ENCODE peak calls at places on chromosomes 11 and 22, in four cellular contexts. N is heart right ventricle, U is lower leg skin, S is MCF 10A. C is an unnamed sample.

GRCh38 chr11:705646-706438 is at the start of gene EPS8L2:
- DNase-seq in S (peak; percentile 57), N (no peak), U (no peak), C (peak; percentile 48)

GRCh38 chr11:119373917-119374631 is 7.4 kb downstream of the USP2 start:
- DNase-seq in S (peak; percentile 81), N (peak; percentile 73), U (peak; percentile 60), C (no peak)

GRCh38 chr11:88367310-88367709 is 29.8 kb upstream of the CTSC start:
- DNase-seq in N (no peak), S (no peak), U (no peak), C (no peak)

GRCh38 chr22:25120093-25120561 is 79.5 kb upstream of the CRYBB3 start:
- DNase-seq in U (no peak), S (no peak), N (no peak), C (no peak)

GRCh38 chr22:41435560-41435959 is 11.0 kb downstream of the TOB2 start:
- DNase-seq in S (no peak), U (no peak), N (no peak), C (no peak)

GRCh38 chr11:112179601-112180000 is 4.3 kb downstream of the BCO2 start:
- DNase-seq in S (no peak), N (no peak), U (no peak), C (no peak)

GRCh38 chr22:42993651-42994275 is 21.2 kb downstream of the PACSIN2 start:
- DNase-seq in N (no peak), S (peak; percentile 73), U (no peak), C (no peak)

GRCh38 chr22:47474464-47474863 is 712.0 kb downstream of the TBC1D22A start:
- DNase-seq in U (no peak), N (no peak), S (no peak), C (no peak)

GRCh38 chr11:65375012-65375411 is 7.4 kb downstream of the SLC25A45 start:
- DNase-seq in S (peak; percentile 40), N (no peak), U (no peak), C (no peak)

GRCh38 chr22:42296381-42296853 is 26.0 kb upstream of the TCF20 start:
- DNase-seq in N (peak; percentile 47), U (no peak), S (peak; percentile 44), C (no peak)

GRCh38 chr11:74345420-74345819 is 34.0 kb upstream of the P4HA3 start:
- DNase-seq in S (no peak), N (no peak), U (no peak), C (no peak)

GRCh38 chr11:115895594-115895993 is 391.4 kb upstream of the CADM1 start:
- DNase-seq in N (no peak), U (no peak), S (no peak), C (no peak)

GRCh38 chr11:72381584-72382090 is 52.7 kb downstream of the CLPB start:
- DNase-seq in N (no peak), S (no peak), U (no peak), C (no peak)

GRCh38 chr11:45809456-45810395 is 4.8 kb downstream of the SLC35C1 start:
- DNase-seq in U (no peak), N (no peak), S (no peak), C (no peak)

GRCh38 chr11:8605956-8606355 is 11.9 kb upstream of the STK33 start:
- DNase-seq in U (no peak), N (no peak), S (no peak), C (no peak)

GRCh38 chr11:72528121-72528520 is 93.8 kb upstream of the CLPB start:
- DNase-seq in S (no peak), N (no peak), U (no peak), C (no peak)

GRCh38 chr22:47586946-47587345 is 824.5 kb downstream of the TBC1D22A start:
- DNase-seq in N (no peak), U (no peak), S (no peak), C (no peak)

GRCh38 chr11:118437046-118437735 is 899 bp downstream of the KMT2A start:
- DNase-seq in N (no peak), S (peak; percentile 50), U (peak; percentile 45), C (peak; percentile 32)

GRCh38 chr11:78809931-78810481 is 235.3 kb upstream of the NARS2 start:
- DNase-seq in U (no peak), N (no peak), S (no peak), C (no peak)

GRCh38 chr22:35678836-35679235 is 30.6 kb downstream of the APOL6 start:
- DNase-seq in S (no peak), U (no peak), N (no peak), C (no peak)

GRCh38 chr11:12529793-12530192 is 144.4 kb upstream of the TEAD1 start:
- DNase-seq in N (no peak), U (no peak), S (no peak), C (no peak)

GRCh38 chr11:27858901-27859300 is 158.6 kb upstream of the BDNF start:
- DNase-seq in N (no peak), U (no peak), S (no peak), C (no peak)

DNA sequence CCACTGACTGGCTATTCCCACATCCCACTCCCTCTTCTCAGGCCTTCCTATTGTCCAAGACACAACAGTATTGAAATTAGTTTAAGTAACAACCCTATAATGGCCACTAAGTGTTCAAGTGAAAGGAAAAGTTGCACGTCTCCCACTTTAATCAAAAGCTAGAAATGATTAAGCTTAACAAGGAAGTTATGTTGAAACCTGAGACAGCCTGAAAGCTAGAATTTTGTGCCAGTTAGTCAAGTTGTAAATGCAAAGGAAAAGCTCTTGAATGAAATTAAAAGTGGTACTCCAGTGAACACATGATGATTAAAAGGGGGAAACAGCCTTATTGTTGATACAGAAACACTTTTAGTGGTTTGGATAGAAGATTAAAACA is 332.7 kb downstream of the CASP12 start:
- DNase-seq in S (no peak), U (no peak), N (no peak), C (no peak)
- TF ChIP-seq CTCF in S (no peak), U (no peak), N (no peak), C (no peak)

GRCh38 chr22:44623771-44624510 is 78.1 kb upstream of the PRR5 start:
- DNase-seq in U (no peak), N (no peak), S (peak; percentile 59), C (no peak)
- TF ChIP-seq CTCF in U (no peak), N (no peak), S (peak; percentile 45), C (no peak)

DNA sequence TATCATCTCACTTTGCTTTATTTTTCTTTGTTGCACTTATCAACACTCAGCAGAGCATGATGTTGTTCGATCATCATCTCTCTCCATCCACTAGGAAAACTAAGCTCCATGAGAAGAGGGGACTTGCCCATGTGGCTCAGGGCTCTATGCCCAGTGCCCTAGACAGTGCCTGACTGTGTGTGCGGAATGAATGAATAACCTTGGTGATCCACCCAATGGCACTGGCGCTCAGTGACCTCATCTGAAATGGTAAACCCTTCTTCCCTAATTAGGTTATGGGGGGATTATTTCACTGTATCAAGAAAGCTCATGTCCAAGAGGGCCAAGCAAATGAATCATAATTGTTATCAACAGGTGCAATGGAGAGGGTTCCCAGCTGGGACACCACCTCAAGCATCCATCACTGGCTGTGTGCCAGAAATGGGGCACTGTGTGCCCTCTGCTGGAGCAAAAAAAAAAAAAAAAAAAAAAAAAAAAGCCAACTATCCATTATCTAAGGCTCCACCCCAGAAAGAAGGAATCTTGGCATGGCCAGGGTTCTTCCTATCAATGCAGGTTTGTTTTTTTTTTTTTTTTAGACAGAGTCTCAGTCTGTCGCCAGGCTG is 172.6 kb downstream of the LARGE1 start:
- DNase-seq in U (no peak), N (no peak), S (no peak), C (no peak)
- TF ChIP-seq CTCF in U (no peak), N (no peak), S (no peak), C (no peak)

GRCh38 chr22:30424471-30425326 is 869 bp upstream of the MTFP1 start:
- DNase-seq in N (no peak), U (no peak), S (peak; percentile 67), C (no peak)
- TF ChIP-seq CTCF in N (no peak), U (no peak), S (peak; percentile 10), C (no peak)

GRCh38 chr11:57386178-57386945 is 4.1 kb downstream of the PRG2 start:
- DNase-seq in U (no peak), S (no peak), N (no peak), C (no peak)

GRCh38 chr11:57391546-57391945 is 1.1 kb upstream of the PRG2 start:
- DNase-seq in N (no peak), U (no peak), S (no peak), C (no peak)

GRCh38 chr11:57390535-57390934 is at the start of gene PRG2:
- DNase-seq in S (no peak), N (no peak), U (no peak), C (no peak)

GRCh38 chr11:57391111-57391510 is 661 bp upstream of the PRG2 start:
- DNase-seq in U (no peak), S (no peak), N (no peak), C (no peak)

DNA sequence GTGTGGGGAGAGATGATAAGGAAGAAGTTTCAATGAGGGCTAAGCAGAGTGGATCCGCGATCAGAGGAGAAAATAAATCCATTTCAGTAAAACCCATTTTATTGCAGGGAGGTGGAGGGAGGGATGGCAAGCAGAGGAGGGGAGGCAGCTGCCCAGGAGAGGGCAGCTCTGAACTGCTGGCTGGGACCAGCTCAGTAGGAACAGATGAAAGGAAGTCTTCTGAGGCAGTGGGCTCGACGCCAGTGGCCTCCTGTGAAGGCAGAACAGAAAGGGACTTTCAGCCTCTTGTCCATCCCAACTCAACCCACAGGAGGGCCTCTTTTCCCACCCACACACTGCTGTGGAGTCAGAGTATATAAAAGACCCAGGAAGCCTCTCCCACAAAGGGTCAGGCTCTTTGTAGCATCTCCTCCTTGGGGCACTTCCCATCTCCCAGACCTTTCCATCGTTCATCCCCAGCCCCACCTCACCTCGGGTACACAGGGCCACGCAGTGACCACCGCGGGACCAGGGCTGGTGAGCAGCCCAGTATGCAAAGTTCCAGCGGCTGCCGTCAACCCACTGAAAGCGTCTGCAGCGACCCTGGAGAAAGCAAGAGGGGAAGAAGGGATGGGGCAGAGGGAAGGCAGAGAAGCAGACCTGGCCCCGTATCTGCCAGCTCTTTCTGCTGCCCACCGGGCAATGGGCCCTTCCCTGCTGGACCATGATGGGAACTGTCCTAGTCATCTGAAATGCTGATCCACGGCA is 3.0 kb downstream of the PRG2 start:
- DNase-seq in N (peak; percentile 47), U (no peak), S (no peak), C (no peak)
- TF ChIP-seq CTCF in N (no peak), U (no peak), S (no peak), C (no peak)

GRCh38 chr22:37176464-37177061 is 11.5 kb downstream of the C1QTNF6 start:
- DNase-seq in S (peak; percentile 71), N (peak; percentile 76), U (peak; percentile 69), C (no peak)
- TF ChIP-seq CTCF in S (no peak), N (no peak), U (no peak), C (no peak)

GRCh38 chr11:70415642-70416395 is 17.5 kb downstream of the CTTN start:
- DNase-seq in S (no peak), U (no peak), N (no peak), C (no peak)

GRCh38 chr11:70416881-70417280 is 18.6 kb downstream of the CTTN start:
- DNase-seq in N (no peak), S (no peak), U (no peak), C (no peak)

GRCh38 chr11:70413151-70413550 is 14.8 kb downstream of the CTTN start:
- DNase-seq in N (no peak), S (no peak), U (no peak), C (no peak)

GRCh38 chr11:70414341-70415100 is 16.2 kb downstream of the CTTN start:
- DNase-seq in N (no peak), U (no peak), S (no peak), C (no peak)

DNA sequence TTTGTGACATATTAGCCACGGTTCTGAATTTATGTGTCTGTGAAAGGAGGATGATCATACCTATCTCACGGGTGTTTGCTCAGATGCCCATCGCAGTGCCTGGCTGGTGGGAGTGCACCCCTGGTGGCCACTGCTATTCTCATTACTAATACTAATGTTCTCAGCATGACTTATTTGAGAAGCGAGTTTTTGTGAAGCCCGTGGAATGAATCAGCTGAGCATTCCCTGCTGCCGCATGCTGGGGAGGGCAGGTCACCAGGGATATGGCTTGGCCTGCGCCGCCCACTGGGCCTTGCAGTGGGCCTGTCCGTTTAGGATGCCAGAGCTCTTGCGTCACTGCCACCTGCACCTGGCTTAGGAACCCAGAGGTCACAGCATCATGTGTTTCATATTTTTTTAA is 16.8 kb downstream of the CTTN start:
- DNase-seq in U (no peak), N (no peak), S (no peak), C (no peak)
- TF ChIP-seq CTCF in U (no peak), N (no peak), S (no peak), C (no peak)

C was measured in GM13977.